ENCODE peak calls at places on chromosomes 13 and 19, in nine cellular contexts. P is heart left ventricle, B is lower leg skin, M is upper lobe of left lung, E is uterus, Z is HepG2, N is spleen, G is Peyer's patch, C is IMR-90. H is an unnamed sample.

GRCh38 chr13:18956473-18957078 is 225.0 kb downstream of the TUBA3C start:
- DNase-seq in M (no peak), P (no peak), C (no peak), G (no peak), N (no peak), Z (no peak), B (no peak), E (no peak), H (no peak)

GRCh38 chr13:80473695-80474094 is 132.8 kb upstream of the SPRY2 start:
- DNase-seq in B (no peak), C (peak; percentile 18), Z (peak; percentile 28), N (no peak), P (no peak), M (no peak), E (no peak), G (no peak), H (no peak)

GRCh38 chr19:51371186-51371690 is 1.2 kb downstream of the NKG7 start:
- DNase-seq in B (no peak), P (no peak), G (no peak), E (no peak), N (no peak), M (no peak), C (no peak), Z (no peak), H (no peak)

GRCh38 chr13:31234729-31235128 is 35.0 kb downstream of the B3GLCT start:
- DNase-seq in N (no peak), M (no peak), E (no peak), G (no peak), P (no peak), B (no peak), Z (peak; percentile 4), C (no peak), H (peak; percentile 10)

GRCh38 chr19:30349131-30349730 is 23.0 kb upstream of the ZNF536 start:
- DNase-seq in Z (no peak), M (no peak), G (no peak), B (peak; percentile 48), E (no peak), P (no peak), C (no peak), N (no peak), H (no peak)

GRCh38 chr19:35757231-35757748 is 461 bp upstream of the HSPB6 start:
- DNase-seq in E (peak; percentile 97), C (peak; percentile 96), G (peak; percentile 78), M (peak; percentile 92), N (peak; percentile 87), Z (peak; percentile 24), B (peak; percentile 95), P (peak; percentile 95), H (peak; percentile 83)

GRCh38 chr13:28100149-28101121 is at the start of gene FLT3:
- DNase-seq in Z (no peak), N (peak; percentile 84), E (no peak), B (peak; percentile 85), P (peak; percentile 30), G (peak; percentile 73), M (peak; percentile 87), C (peak; percentile 38), H (no peak)

GRCh38 chr19:31408460-31409124 is 59.4 kb upstream of the TSHZ3 start:
- DNase-seq in N (no peak), P (peak; percentile 40), B (no peak), Z (no peak), E (peak; percentile 51), G (no peak), C (peak; percentile 87), M (no peak), H (no peak)

GRCh38 chr19:12983561-12984142 is 11.6 kb upstream of the NFIX start:
- DNase-seq in B (no peak), Z (peak; percentile 53), N (peak; percentile 94), C (peak; percentile 70), P (peak; percentile 83), E (peak; percentile 85), M (peak; percentile 98), G (peak; percentile 88), H (peak; percentile 90)

GRCh38 chr13:43878897-43879322 is 630 bp downstream of the CCDC122 start:
- DNase-seq in G (peak; percentile 83), M (no peak), B (peak; percentile 96), N (peak; percentile 91), P (peak; percentile 85), E (peak; percentile 65), C (peak; percentile 81), Z (peak; percentile 31), H (peak; percentile 52)

GRCh38 chr13:93038187-93038586 is 188.4 kb upstream of the GPC6 start:
- DNase-seq in C (no peak), N (no peak), G (no peak), E (no peak), M (no peak), B (no peak), Z (no peak), P (no peak), H (no peak)

GRCh38 chr13:99083976-99084375 is 106.1 kb upstream of the DOCK9 start:
- DNase-seq in G (no peak), C (no peak), B (no peak), M (no peak), P (no peak), E (no peak), Z (no peak), N (no peak), H (no peak)

GRCh38 chr13:113211774-113212173 is 2.4 kb downstream of the CUL4A start:
- DNase-seq in E (no peak), N (no peak), M (no peak), Z (peak; percentile 51), G (no peak), P (no peak), C (no peak), B (no peak), H (peak; percentile 76)

GRCh38 chr19:47037766-47038165 is 10.7 kb downstream of the TMEM160 start:
- DNase-seq in Z (no peak), B (no peak), E (no peak), M (no peak), G (no peak), C (no peak), P (peak; percentile 9), N (no peak), H (no peak)

GRCh38 chr13:95970878-95971277 is 82.3 kb downstream of the UGGT2 start:
- DNase-seq in G (no peak), E (no peak), P (no peak), B (no peak), N (no peak), Z (no peak), C (no peak), M (no peak), H (no peak)

GRCh38 chr13:39397866-39398265 is 205.1 kb downstream of the LHFPL6 start:
- DNase-seq in B (no peak), Z (no peak), G (no peak), N (no peak), E (peak; percentile 28), M (no peak), C (no peak), P (peak; percentile 52), H (no peak)

GRCh38 chr13:34588362-34588761 is 353.7 kb upstream of the NBEA start:
- DNase-seq in E (no peak), G (no peak), B (no peak), N (no peak), M (peak; percentile 44), Z (no peak), P (no peak), C (no peak), H (no peak)

GRCh38 chr13:65882810-65883209 is 1347.3 kb downstream of the PCDH9 start:
- DNase-seq in G (no peak), E (no peak), P (no peak), M (no peak), C (no peak), Z (no peak), N (no peak), B (no peak), H (no peak)

GRCh38 chr13:89749888-89750287 is 1597.6 kb upstream of the MIR17HG start:
- DNase-seq in P (no peak), C (no peak), Z (no peak), G (no peak), N (no peak), M (no peak), B (no peak), E (no peak), H (no peak)

GRCh38 chr13:33678906-33679657 is 138.9 kb upstream of the RFC3 start:
- DNase-seq in B (peak; percentile 87), N (peak; percentile 84), C (peak; percentile 1), G (peak; percentile 82), P (peak; percentile 57), Z (peak; percentile 97), E (peak; percentile 38), M (no peak), H (no peak)

GRCh38 chr19:1807030-1807694 is 4.9 kb downstream of the ATP8B3 start:
- DNase-seq in B (no peak), Z (no peak), P (peak; percentile 10), G (no peak), E (no peak), N (peak; percentile 59), C (no peak), M (peak; percentile 64), H (no peak)
- TF ChIP-seq POLR2A in B (no peak), Z (no peak), P (no peak), G (no peak), E (no peak), N (no peak), C (no peak), M (no peak), H (no peak)

DNA sequence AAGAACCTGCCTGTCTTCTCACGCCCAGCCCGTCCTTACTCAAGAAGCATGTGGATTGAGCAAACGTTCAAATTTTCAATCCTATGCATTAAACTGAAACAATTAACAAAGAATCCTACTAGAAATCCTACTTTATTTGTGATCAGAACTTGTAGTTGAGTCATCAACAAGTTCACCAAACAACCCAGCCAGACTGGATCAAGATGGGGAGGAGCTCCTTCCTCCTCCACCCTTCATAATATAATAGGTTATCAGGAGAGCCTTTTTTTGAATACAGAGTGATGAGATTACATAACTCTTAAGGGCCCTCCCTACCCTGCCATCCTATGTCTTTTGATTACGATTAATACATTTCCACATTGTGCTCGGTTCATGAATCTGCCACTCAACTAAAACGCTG is 32.7 kb downstream of the SOX21 start:
- DNase-seq in N (no peak), P (no peak), Z (no peak), M (no peak), C (no peak), B (no peak), E (no peak), G (no peak), H (no peak)
- TF ChIP-seq POLR2A in N (no peak), P (no peak), Z (no peak), M (no peak), C (no peak), B (no peak), E (no peak), G (no peak), H (no peak)

DNA sequence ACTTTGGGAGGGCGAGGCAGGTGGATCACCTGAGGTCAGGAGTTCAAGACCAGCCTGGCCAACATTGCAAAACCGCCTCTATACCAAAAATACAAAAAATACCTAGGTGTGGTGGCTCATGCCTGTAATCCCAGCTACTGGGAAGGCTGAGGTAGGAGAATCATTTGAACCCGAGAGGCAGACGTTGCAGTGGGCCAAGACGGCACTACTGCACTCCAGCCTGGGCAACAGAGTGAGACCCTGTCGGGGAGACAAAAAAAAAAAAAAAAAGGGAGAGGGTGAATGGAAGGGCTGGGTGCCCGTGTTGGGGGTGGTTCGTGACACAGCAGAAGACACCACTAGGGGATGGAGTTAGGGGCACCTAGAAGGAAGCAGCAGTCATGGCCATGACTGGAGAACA is 10.8 kb downstream of the CFD start:
- DNase-seq in M (no peak), N (no peak), Z (no peak), P (no peak), G (no peak), C (no peak), B (no peak), E (no peak), H (no peak)
- TF ChIP-seq POLR2A in M (no peak), N (no peak), Z (no peak), P (no peak), G (no peak), C (no peak), B (no peak), E (no peak), H (no peak)

GRCh38 chr19:39401549-39402416 is 4.9 kb upstream of the ZFP36 start:
- DNase-seq in G (peak; percentile 97), E (peak; percentile 49), P (peak; percentile 56), Z (peak; percentile 96), C (peak; percentile 89), M (no peak), N (peak; percentile 90), B (peak; percentile 91), H (peak; percentile 88)
- TF ChIP-seq POLR2A in G (peak; percentile 94), E (no peak), P (no peak), Z (peak; percentile 97), C (no peak), M (no peak), N (peak; percentile 44), B (no peak), H (peak; percentile 40)